ENCODE peak calls at places on chromosomes 2 and 18, in six cellular contexts. N, L, U, X, E and D are unnamed samples.

GRCh38 chr2:159030674-159031380 is 62.4 kb downstream of the TANC1 start:
- DNase-seq in N (no peak), L (peak), U (peak), X (no peak), E (no peak), D (peak)

GRCh38 chr2:39718483-39718882 is 52.8 kb downstream of the TMEM178A start:
- DNase-seq in N (no peak), L (no peak), U (no peak), X (no peak), E (no peak), D (no peak)

GRCh38 chr2:180690611-180691010 is 289.8 kb upstream of the UBE2E3 start:
- DNase-seq in N (no peak), L (peak), U (peak), X (no peak), E (no peak), D (no peak)

GRCh38 chr2:241951920-241952319 is 82.4 kb downstream of the RTP5 start:
- DNase-seq in N (no peak), L (no peak), U (no peak), X (no peak), E (no peak), D (no peak)

GRCh38 chr2:218995561-218995960 is 2.3 kb upstream of the CRYBA2 start:
- DNase-seq in N (no peak), L (no peak), U (no peak), X (no peak), E (no peak), D (no peak)

GRCh38 chr2:127179756-127180155 is 40.3 kb downstream of the CYP27C1 start:
- DNase-seq in N (peak), L (no peak), U (no peak), X (no peak), E (no peak), D (no peak)

GRCh38 chr2:130829020-130829419 is 7.7 kb upstream of the ARHGEF4 start:
- DNase-seq in N (no peak), L (no peak), U (peak), X (no peak), E (no peak), D (no peak)

GRCh38 chr2:139000087-139000486 is 219.9 kb upstream of the NXPH2 start:
- DNase-seq in N (no peak), L (no peak), U (no peak), X (no peak), E (no peak), D (no peak)

GRCh38 chr18:25284861-25285574 is 66.9 kb downstream of the ZNF521 start:
- DNase-seq in N (no peak), L (no peak), U (no peak), X (no peak), E (no peak), D (no peak)

GRCh38 chr2:238053195-238053776 is 7.5 kb upstream of the SCLY start:
- DNase-seq in N (no peak), L (peak), U (peak), X (no peak), E (no peak), D (no peak)

GRCh38 chr2:73982140-73982617 is 2.5 kb upstream of the TET3 start:
- DNase-seq in N (no peak), L (no peak), U (peak), X (no peak), E (no peak), D (no peak)

GRCh38 chr2:147002256-147002655 is 842.6 kb upstream of the ACVR2A start:
- DNase-seq in N (no peak), L (no peak), U (no peak), X (no peak), E (no peak), D (no peak)

GRCh38 chr2:22817197-22817596 is 567.8 kb upstream of the KLHL29 start:
- DNase-seq in N (no peak), L (no peak), U (no peak), X (no peak), E (no peak), D (no peak)

GRCh38 chr2:215624423-215624829 is 188.6 kb upstream of the FN1 start:
- DNase-seq in N (no peak), L (peak), U (peak), X (no peak), E (no peak), D (no peak)

GRCh38 chr2:102439065-102439695 is 16.2 kb downstream of the IL18RAP start:
- DNase-seq in N (no peak), L (peak), U (peak), X (no peak), E (no peak), D (no peak)

GRCh38 chr18:75491361-75491760 is 63.9 kb upstream of the SMIM21 start:
- DNase-seq in N (no peak), L (no peak), U (no peak), X (no peak), E (no peak), D (no peak)

GRCh38 chr2:112032615-112033457 is 22.2 kb upstream of the TMEM87B start:
- DNase-seq in N (peak), L (peak), U (peak), X (no peak), E (no peak), D (no peak)

GRCh38 chr18:34131008-34131407 is 93.7 kb downstream of the NOL4 start:
- DNase-seq in N (no peak), L (no peak), U (no peak), X (peak), E (no peak), D (no peak)

GRCh38 chr2:238133499-238134392 is 4.7 kb upstream of the KLHL30 start:
- DNase-seq in N (no peak), L (no peak), U (no peak), X (no peak), E (no peak), D (no peak)

GRCh38 chr2:1869987-1870386 is 125.7 kb upstream of the PXDN start:
- DNase-seq in N (no peak), L (no peak), U (no peak), X (no peak), E (no peak), D (no peak)

GRCh38 chr2:86747708-86748627 is 27.9 kb downstream of the RMND5A start:
- DNase-seq in N (peak), L (peak), U (peak), X (no peak), E (no peak), D (no peak)

GRCh38 chr2:784753-785152 is 107.5 kb upstream of the TMEM18 start:
- DNase-seq in N (no peak), L (no peak), U (no peak), X (no peak), E (no peak), D (no peak)